ENCODE peak calls at places on chromosomes 3 and 15, in five cellular contexts. D is tibial artery; Q is CD8-positive, alpha-beta T cell; I is fibroblast of lung; Z is endothelial cell of umbilical vein. H is an unnamed sample.

GRCh38 chr3:184479426-184480126 is 82.0 kb upstream of the EPHB3 start:
- DNase-seq in D (no peak), Q (no peak), I (no peak), Z (no peak), H (no peak)

GRCh38 chr3:50162034-50162883 is 7.1 kb downstream of the SEMA3F start:
- DNase-seq in D (no peak), Q (no peak), I (no peak), Z (no peak), H (no peak)

GRCh38 chr3:9169326-9169725 is 80.1 kb downstream of the SRGAP3 start:
- DNase-seq in D (no peak), Q (no peak), I (no peak), Z (no peak), H (peak)

GRCh38 chr3:46921041-46921440 is 43.5 kb downstream of the PTH1R start:
- DNase-seq in D (peak), Q (no peak), I (no peak), Z (no peak), H (no peak)

GRCh38 chr15:92383528-92384326 is 10.0 kb upstream of the ST8SIA2 start:
- DNase-seq in D (no peak), Q (no peak), I (no peak), Z (no peak), H (peak)

GRCh38 chr15:74420193-74420905 is 13.4 kb downstream of the SEMA7A start:
- DNase-seq in D (no peak), Q (no peak), I (peak), Z (no peak), H (no peak)

GRCh38 chr3:4417449-4417848 is 49.6 kb downstream of the SUMF1 start:
- DNase-seq in D (peak), Q (no peak), I (peak), Z (no peak), H (peak)

GRCh38 chr15:60255390-60255789 is 142.4 kb downstream of the ANXA2 start:
- DNase-seq in D (no peak), Q (no peak), I (no peak), Z (peak), H (peak)

GRCh38 chr3:83843716-83844115 is 1115.1 kb upstream of the CADM2 start:
- DNase-seq in D (no peak), Q (no peak), I (peak), Z (no peak), H (no peak)

GRCh38 chr3:160956785-160957184 is 148.4 kb downstream of the B3GALNT1 start:
- DNase-seq in D (no peak), Q (no peak), I (peak), Z (peak), H (peak)

GRCh38 chr3:30042274-30042859 is 564.0 kb upstream of the TGFBR2 start:
- DNase-seq in D (no peak), Q (peak), I (peak), Z (peak), H (peak)

GRCh38 chr3:170614214-170614966 is 28.5 kb upstream of the SLC7A14 start:
- DNase-seq in D (no peak), Q (no peak), I (peak), Z (peak), H (peak)

GRCh38 chr3:54936561-54936960 is 8.7 kb upstream of the LRTM1 start:
- DNase-seq in D (no peak), Q (no peak), I (no peak), Z (no peak), H (no peak)

GRCh38 chr3:8739757-8740508 is 6.3 kb downstream of the CAV3 start:
- DNase-seq in D (no peak), Q (no peak), I (peak), Z (no peak), H (peak)

GRCh38 chr3:163644172-163644571 is 1434.1 kb downstream of the SI start:
- DNase-seq in D (no peak), Q (no peak), I (no peak), Z (no peak), H (no peak)

GRCh38 chr3:113626513-113627371 is 69.7 kb downstream of the USF3 start:
- DNase-seq in D (no peak), Q (no peak), I (peak), Z (peak), H (peak)

GRCh38 chr3:61030469-61031035 is 220.7 kb downstream of the FHIT start:
- DNase-seq in D (no peak), Q (no peak), I (peak), Z (no peak), H (peak)

GRCh38 chr3:175672119-175672689 is 813.1 kb downstream of the NAALADL2 start:
- DNase-seq in D (no peak), Q (no peak), I (peak), Z (peak), H (peak)

GRCh38 chr3:105997800-105998526 is 129.2 kb upstream of the CBLB start:
- DNase-seq in D (peak), Q (no peak), I (peak), Z (no peak), H (peak)

GRCh38 chr3:39531681-39532080 is 64.2 kb downstream of the MOBP start:
- DNase-seq in D (no peak), Q (no peak), I (peak), Z (peak), H (peak)

GRCh38 chr15:80580107-80580506 is 115.0 kb upstream of the ABHD17C start:
- DNase-seq in D (no peak), Q (no peak), I (peak), Z (no peak), H (peak)

GRCh38 chr3:185341616-185342457 is 21.1 kb upstream of the MAP3K13 start:
- DNase-seq in D (no peak), Q (no peak), I (no peak), Z (no peak), H (no peak)

GRCh38 chr3:62065985-62066693 is 307.2 kb downstream of the FEZF2 start:
- DNase-seq in D (no peak), Q (no peak), I (peak), Z (no peak), H (no peak)

GRCh38 chr3:42450567-42450966 is 40.2 kb upstream of the LYZL4 start:
- DNase-seq in D (no peak), Q (no peak), I (no peak), Z (no peak), H (no peak)

DNA sequence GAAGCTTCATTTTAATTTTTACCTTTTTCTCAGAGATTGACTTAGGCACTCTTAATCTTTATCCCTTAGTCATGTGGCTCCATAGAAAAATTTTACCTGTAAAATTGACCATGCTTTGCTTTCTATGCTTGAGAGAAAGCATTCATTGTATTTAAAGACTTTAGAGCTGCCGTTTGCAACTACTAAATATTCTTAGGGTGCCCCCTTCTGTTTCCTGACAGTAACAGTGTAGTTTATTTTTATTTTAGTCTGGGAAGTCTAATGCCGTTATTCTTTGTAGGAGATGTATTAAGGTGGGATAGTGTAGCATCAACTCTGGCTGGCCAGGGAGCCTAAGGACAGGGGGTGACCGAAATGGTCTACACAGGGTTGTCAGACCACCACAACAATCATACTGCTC is 84.5 kb upstream of the SYNPR start:
- DNase-seq in D (no peak), Q (no peak), I (peak), Z (peak), H (peak)
- TF ChIP-seq CTCF in D (peak), Q (no peak), I (peak), Z (no peak), H (peak)

GRCh38 chr3:19065027-19065426 is 83.3 kb upstream of the KCNH8 start:
- DNase-seq in D (no peak), Q (no peak), I (no peak), Z (no peak), H (peak)
- TF ChIP-seq CTCF in D (peak), Q (peak), I (no peak), Z (no peak), H (peak)

GRCh38 chr3:121152573-121152972 is 244.6 kb downstream of the STXBP5L start:
- DNase-seq in D (no peak), Q (no peak), I (peak), Z (peak), H (peak)
- TF ChIP-seq CTCF in D (no peak), Q (no peak), I (no peak), Z (no peak), H (peak)

GRCh38 chr15:44265757-44266156 is 22.8 kb upstream of the GOLM2 start:
- DNase-seq in D (no peak), Q (no peak), I (no peak), Z (no peak), H (peak)
- TF ChIP-seq CTCF in D (no peak), Q (no peak), I (no peak), Z (no peak), H (no peak)

DNA sequence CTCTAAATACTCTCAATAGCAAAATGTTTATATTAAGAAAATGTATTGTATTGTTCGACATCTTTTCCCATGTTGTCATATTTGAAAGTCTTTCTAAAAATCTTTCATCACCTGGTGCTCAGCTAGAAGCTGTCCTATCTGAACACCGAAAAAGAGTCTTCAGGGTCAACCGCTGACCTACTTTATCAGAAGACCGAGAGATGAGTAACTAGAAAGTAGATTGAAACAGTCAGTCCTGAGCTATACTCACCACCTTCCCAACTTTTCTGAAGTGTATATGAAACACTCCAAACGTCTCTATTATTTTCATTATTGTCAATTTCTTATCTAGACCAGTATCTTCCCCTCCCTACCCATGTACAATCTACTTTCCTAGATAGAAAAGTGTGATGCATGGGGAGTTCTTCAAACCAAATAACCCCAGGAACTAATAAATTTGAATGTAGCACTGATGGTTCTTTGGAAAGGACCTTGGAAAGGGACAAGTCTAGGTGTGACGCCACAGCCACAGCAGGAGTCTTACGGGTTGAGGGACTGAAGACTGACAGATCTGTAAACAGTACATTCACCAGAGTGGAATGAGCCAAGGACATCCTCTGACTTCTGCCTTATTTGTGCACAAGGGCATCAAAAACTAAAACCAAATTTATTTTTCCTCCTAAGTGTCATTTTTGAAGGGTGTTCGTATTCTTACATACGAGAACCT is 58.6 kb downstream of the TMOD3 start:
- DNase-seq in D (no peak), Q (no peak), I (no peak), Z (no peak), H (no peak)
- TF ChIP-seq CTCF in D (no peak), Q (no peak), I (no peak), Z (no peak), H (no peak)

GRCh38 chr15:49610166-49610918 is 10.3 kb downstream of the FAM227B start:
- DNase-seq in D (no peak), Q (no peak), I (no peak), Z (no peak), H (peak)
- TF ChIP-seq CTCF in D (no peak), Q (no peak), I (no peak), Z (no peak), H (no peak)

GRCh38 chr3:13500133-13500885 is 20.2 kb downstream of the HDAC11 start:
- DNase-seq in D (peak), Q (no peak), I (no peak), Z (no peak), H (peak)
- TF ChIP-seq CTCF in D (peak), Q (no peak), I (peak), Z (peak), H (peak)

GRCh38 chr3:38528457-38528856 is 32.3 kb downstream of the EXOG start:
- DNase-seq in D (no peak), Q (no peak), I (no peak), Z (no peak), H (no peak)
- TF ChIP-seq CTCF in D (no peak), Q (no peak), I (no peak), Z (no peak), H (no peak)

GRCh38 chr15:28998511-28998910 is 112.7 kb downstream of the APBA2 start:
- DNase-seq in D (no peak), Q (no peak), I (no peak), Z (no peak), H (peak)
- TF ChIP-seq CTCF in D (no peak), Q (no peak), I (no peak), Z (no peak), H (peak)

GRCh38 chr3:15822281-15822680 is 24.5 kb upstream of the ANKRD28 start:
- DNase-seq in D (no peak), Q (no peak), I (no peak), Z (no peak), H (no peak)

GRCh38 chr3:15819576-15819975 is 21.8 kb upstream of the ANKRD28 start:
- DNase-seq in D (no peak), Q (no peak), I (no peak), Z (no peak), H (no peak)

GRCh38 chr3:15823092-15823491 is 25.3 kb upstream of the ANKRD28 start:
- DNase-seq in D (no peak), Q (no peak), I (no peak), Z (no peak), H (no peak)

GRCh38 chr3:15819043-15819442 is 21.3 kb upstream of the ANKRD28 start:
- DNase-seq in D (no peak), Q (no peak), I (no peak), Z (no peak), H (no peak)

GRCh38 chr3:15820911-15821310 is 23.1 kb upstream of the ANKRD28 start:
- DNase-seq in D (no peak), Q (no peak), I (no peak), Z (no peak), H (no peak)
- TF ChIP-seq CTCF in D (no peak), Q (no peak), I (no peak), Z (no peak), H (no peak)